ENCODE peak calls at places on chromosome 18, in five cellular contexts. Q, D, X, J and N are unnamed samples.

GRCh38 chr18:54416459-54416858 is 58.8 kb downstream of the C18orf54 start:
- DNase-seq in Q (no peak), D (no peak), X (no peak), J (peak), N (no peak)

GRCh38 chr18:6271585-6271984 is 143.1 kb downstream of the L3MBTL4 start:
- DNase-seq in Q (no peak), D (no peak), X (no peak), J (no peak), N (no peak)

GRCh38 chr18:54149078-54149697 is 75.3 kb downstream of the MBD2 start:
- DNase-seq in Q (peak), D (no peak), X (no peak), J (peak), N (peak)

GRCh38 chr18:8279931-8280330 is 329.3 kb upstream of the RAB12 start:
- DNase-seq in Q (no peak), D (no peak), X (no peak), J (no peak), N (no peak)

GRCh38 chr18:68542818-68543217 is 172.1 kb downstream of the TMX3 start:
- DNase-seq in Q (no peak), D (no peak), X (no peak), J (no peak), N (no peak)

GRCh38 chr18:31591628-31592027 is at the start of gene TTR:
- DNase-seq in Q (no peak), D (no peak), X (no peak), J (peak), N (no peak)

GRCh38 chr18:44895176-44895798 is 214.6 kb downstream of the SETBP1 start:
- DNase-seq in Q (peak), D (no peak), X (peak), J (peak), N (peak)

GRCh38 chr18:58242978-58243377 is 199.0 kb downstream of the NEDD4L start:
- DNase-seq in Q (no peak), D (no peak), X (no peak), J (no peak), N (no peak)

GRCh38 chr18:75172299-75173124 is 36.4 kb downstream of the PTGR3 start:
- DNase-seq in Q (no peak), D (no peak), X (no peak), J (no peak), N (no peak)

GRCh38 chr18:74520096-74520833 is 14.0 kb upstream of the CNDP1 start:
- DNase-seq in Q (no peak), D (no peak), X (no peak), J (no peak), N (no peak)

GRCh38 chr18:38796762-38797161 is 1231.2 kb upstream of the CELF4 start:
- DNase-seq in Q (no peak), D (no peak), X (no peak), J (no peak), N (no peak)

GRCh38 chr18:77006305-77007175 is 126.0 kb downstream of the MBP start:
- DNase-seq in Q (no peak), D (no peak), X (no peak), J (no peak), N (no peak)

GRCh38 chr18:33841221-33841967 is 263.4 kb downstream of the ASXL3 start:
- DNase-seq in Q (no peak), D (no peak), X (no peak), J (no peak), N (no peak)

GRCh38 chr18:67500512-67500911 is 16.0 kb downstream of the DSEL start:
- DNase-seq in Q (no peak), D (no peak), X (no peak), J (no peak), N (no peak)

GRCh38 chr18:69399253-69399652 is 1.4 kb upstream of the DOK6 start:
- DNase-seq in Q (no peak), D (no peak), X (no peak), J (no peak), N (no peak)

GRCh38 chr18:58529714-58530354 is 99.1 kb downstream of the ALPK2 start:
- DNase-seq in Q (peak), D (peak), X (peak), J (peak), N (peak)

GRCh38 chr18:45467307-45467706 is 148.0 kb upstream of the SLC14A2 start:
- DNase-seq in Q (no peak), D (no peak), X (no peak), J (no peak), N (no peak)

GRCh38 chr18:78100189-78100588 is 850.5 kb downstream of the GALR1 start:
- DNase-seq in Q (no peak), D (no peak), X (no peak), J (no peak), N (no peak)

GRCh38 chr18:11316546-11316945 is 167.2 kb upstream of the PIEZO2 start:
- DNase-seq in Q (no peak), D (no peak), X (no peak), J (no peak), N (no peak)

GRCh38 chr18:62526098-62527025 is 3.5 kb downstream of the ZCCHC2 start:
- DNase-seq in Q (peak), D (peak), X (peak), J (peak), N (peak)

GRCh38 chr18:67381608-67382150 is 134.8 kb downstream of the DSEL start:
- DNase-seq in Q (no peak), D (no peak), X (no peak), J (no peak), N (no peak)

GRCh38 chr18:51196116-51196810 is 1.2 kb downstream of the MEX3C start:
- DNase-seq in Q (peak), D (peak), X (no peak), J (peak), N (peak)

GRCh38 chr18:55401638-55402191 is 186.3 kb downstream of the TCF4 start:
- DNase-seq in Q (no peak), D (peak), X (no peak), J (peak), N (no peak)

GRCh38 chr18:78642561-78643398 is 336.8 kb upstream of the SALL3 start:
- DNase-seq in Q (no peak), D (no peak), X (no peak), J (no peak), N (no peak)

GRCh38 chr18:64807560-64807959 is 658.7 kb upstream of the LINC00305 start:
- DNase-seq in Q (no peak), D (no peak), X (no peak), J (no peak), N (no peak)

GRCh38 chr18:41761329-41762028 is 193.6 kb upstream of the PIK3C3 start:
- DNase-seq in Q (no peak), D (no peak), X (no peak), J (peak), N (no peak)

GRCh38 chr18:75003764-75004690 is 204.9 kb downstream of the PTGR3 start:
- DNase-seq in Q (no peak), D (no peak), X (no peak), J (no peak), N (no peak)

GRCh38 chr18:68972176-68972575 is 174.3 kb downstream of the CCDC102B start:
- DNase-seq in Q (no peak), D (no peak), X (no peak), J (peak), N (no peak)

GRCh38 chr18:48922801-48923730 is 27.7 kb downstream of the SMAD7 start:
- DNase-seq in Q (no peak), D (peak), X (no peak), J (peak), N (peak)

GRCh38 chr18:74623047-74623816 is 25.6 kb downstream of the ZNF407 start:
- DNase-seq in Q (no peak), D (no peak), X (no peak), J (no peak), N (no peak)

GRCh38 chr18:60020107-60020925 is 120.5 kb downstream of the PMAIP1 start:
- DNase-seq in Q (no peak), D (no peak), X (no peak), J (no peak), N (no peak)

GRCh38 chr18:58276640-58277456 is 232.8 kb downstream of the NEDD4L start:
- DNase-seq in Q (no peak), D (no peak), X (no peak), J (no peak), N (no peak)

GRCh38 chr18:13725566-13726227 is 661 bp downstream of the FAM210A start:
- DNase-seq in Q (no peak), D (no peak), X (no peak), J (peak), N (no peak)

GRCh38 chr18:46660955-46661749 is 4.1 kb upstream of the LOXHD1 start:
- DNase-seq in Q (no peak), D (peak), X (no peak), J (peak), N (no peak)

GRCh38 chr18:53018791-53019190 is 678.8 kb downstream of the DCC start:
- DNase-seq in Q (no peak), D (no peak), X (no peak), J (peak), N (no peak)